ENCODE peak calls at places on chromosomes 5 and 9, in four cellular contexts. E is mucosa of descending colon, O is uterus, V is tibial artery. Q is an unnamed sample. For H3K9me3, the result is how much of the 10 kb centered on the place peaks cover.

GRCh38 chr9:134462304-134462703 is 136.0 kb downstream of the RXRA start:
- DNase-seq in E (peak), O (no peak), V (no peak), Q (no peak)

GRCh38 chr9:131181091-131181681 is 55.8 kb downstream of the NUP214 start:
- DNase-seq in E (no peak), O (no peak), V (no peak), Q (no peak)

GRCh38 chr9:90365646-90366045 is 277.0 kb downstream of the DIRAS2 start:
- DNase-seq in E (no peak), O (no peak), V (no peak), Q (no peak)

GRCh38 chr5:96821260-96821916 is 13.6 kb upstream of the ERAP1 start:
- DNase-seq in E (no peak), O (no peak), V (no peak), Q (no peak)

GRCh38 chr9:34891386-34891785 is 66.7 kb upstream of the PHF24 start:
- DNase-seq in E (no peak), O (no peak), V (no peak), Q (no peak)

GRCh38 chr5:54093081-54093492 is 217.3 kb downstream of the ARL15 start:
- DNase-seq in E (no peak), O (no peak), V (no peak), Q (no peak)

GRCh38 chr5:149242339-149242738 is 29.3 kb upstream of the AFAP1L1 start:
- DNase-seq in E (no peak), O (no peak), V (no peak), Q (no peak)

GRCh38 chr9:4382722-4383317 is 83.0 kb upstream of the GLIS3 start:
- DNase-seq in E (no peak), O (no peak), V (no peak), Q (no peak)

GRCh38 chr9:127980056-127980705 is 608 bp downstream of the EEIG1 start:
- DNase-seq in E (peak), O (peak), V (peak), Q (no peak)

GRCh38 chr9:111561165-111561719 is 36.3 kb downstream of the ZNF483 start:
- DNase-seq in E (no peak), O (no peak), V (no peak), Q (no peak)

DNA sequence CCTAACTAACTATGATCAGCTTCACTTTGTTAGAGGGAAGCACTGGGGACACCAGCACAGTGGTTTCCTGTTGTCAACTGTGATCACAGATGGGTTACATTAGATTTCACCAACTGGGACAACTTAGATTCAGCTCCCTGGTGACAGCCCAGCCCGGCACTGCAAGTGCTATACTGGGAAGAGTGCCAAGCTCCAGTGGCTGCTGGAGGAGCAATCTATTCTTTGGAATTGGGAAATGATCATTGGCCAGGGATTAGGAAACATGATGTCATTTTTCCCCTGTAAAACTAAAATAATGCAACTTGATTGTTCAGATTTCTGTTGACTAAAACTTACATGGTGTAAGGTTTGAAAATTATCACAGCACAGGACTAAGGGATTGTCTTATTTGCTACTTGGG is 33.2 kb downstream of the PTGR1 start:
- DNase-seq in E (no peak), O (no peak), V (no peak), Q (no peak)
- H3K9me3 ChIP-seq in E (under half), O (under half), V (under half), Q (under half)

DNA sequence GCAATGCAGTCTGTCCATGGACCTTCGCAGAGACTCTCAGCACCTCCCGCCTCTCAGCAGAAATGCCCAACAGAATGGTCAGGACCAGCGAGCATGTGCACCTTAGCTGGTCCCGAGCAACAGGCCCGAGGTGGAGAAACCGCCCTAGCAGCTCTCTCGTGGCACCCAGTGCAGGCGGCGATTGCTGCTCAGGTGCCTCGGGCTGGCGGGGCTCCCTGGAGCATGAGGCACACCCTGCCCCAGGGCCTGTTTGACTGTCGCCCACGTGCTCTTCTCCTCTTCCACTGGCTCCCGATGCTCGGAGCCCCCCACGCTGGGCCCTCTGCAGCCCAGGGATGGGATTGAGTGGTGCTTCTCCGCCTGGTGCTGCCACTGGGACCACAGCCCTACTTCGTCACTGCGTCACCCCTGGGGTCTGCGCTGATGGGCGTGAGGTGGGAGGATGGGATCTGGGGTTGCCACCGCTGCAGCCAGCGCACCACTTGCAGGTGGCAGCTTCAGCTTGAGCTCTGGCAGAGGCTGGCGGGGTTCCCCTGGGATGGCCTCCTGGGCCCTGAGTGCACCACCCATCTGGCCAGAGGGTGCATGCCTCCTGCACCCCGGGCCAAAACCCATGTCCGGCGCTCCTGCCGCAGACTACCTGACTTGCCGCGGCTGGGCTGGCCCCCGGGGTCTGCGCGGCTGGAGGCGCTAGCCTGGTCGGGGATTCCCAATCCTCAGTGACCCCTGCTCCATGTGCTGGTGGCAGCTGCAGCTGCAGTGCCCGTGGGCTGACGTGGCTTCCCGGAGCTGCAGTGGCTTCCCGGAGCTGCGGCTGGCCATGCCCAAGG is 244.2 kb downstream of the FOXD4L6 start:
- DNase-seq in E (peak), O (no peak), V (no peak), Q (peak)
- H3K9me3 ChIP-seq in E (half or more), O (half or more), V (half or more), Q (under half)

DNA sequence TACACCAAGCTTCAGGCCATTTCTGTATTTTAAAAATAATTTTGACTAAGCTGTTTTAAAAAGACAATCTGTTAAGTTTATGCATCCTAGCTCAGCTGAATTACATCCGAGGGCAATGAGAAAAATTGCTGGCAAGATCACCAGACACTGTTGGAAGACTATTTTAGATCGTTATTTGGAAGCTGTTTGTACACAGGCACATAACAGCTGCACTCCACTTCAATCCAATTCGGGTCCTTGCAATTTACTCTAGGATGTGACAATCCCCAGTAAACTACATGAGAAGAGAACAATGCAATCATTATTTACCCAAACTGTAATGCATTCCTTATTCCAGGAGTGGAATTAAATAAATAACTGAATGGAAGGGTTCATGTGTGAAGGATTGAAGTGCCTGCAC is 79.3 kb upstream of the RASA1 start:
- DNase-seq in E (no peak), O (no peak), V (no peak), Q (no peak)
- H3K9me3 ChIP-seq in E (under half), O (under half), V (under half), Q (under half)

DNA sequence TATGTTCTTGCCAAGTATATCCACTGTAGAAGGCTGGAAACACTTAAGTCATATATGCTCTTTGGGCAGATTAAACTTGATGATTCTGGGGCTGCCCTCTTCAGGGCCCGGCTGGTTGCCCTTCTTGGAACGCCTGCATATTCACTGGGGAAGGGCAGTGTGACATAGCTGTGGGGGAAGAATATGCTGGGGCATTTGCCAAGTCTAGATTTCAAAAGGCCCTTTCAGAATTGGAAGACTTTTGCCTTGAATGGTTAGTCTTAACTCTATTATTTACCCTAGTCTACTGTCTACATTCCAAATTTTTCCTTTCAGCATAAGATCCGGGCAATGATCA is 161.2 kb upstream of the PITX1 start:
- DNase-seq in E (no peak), O (no peak), V (no peak), Q (no peak)
- H3K9me3 ChIP-seq in E (under half), O (under half), V (under half), Q (under half)

GRCh38 chr9:96769989-96770388 is 7.9 kb downstream of the ZNF510 start:
- DNase-seq in E (no peak), O (no peak), V (no peak), Q (no peak)

GRCh38 chr9:96771124-96771523 is 6.8 kb downstream of the ZNF510 start:
- DNase-seq in E (no peak), O (no peak), V (no peak), Q (no peak)

GRCh38 chr9:96762562-96762961 is 15.3 kb downstream of the ZNF510 start:
- DNase-seq in E (no peak), O (no peak), V (no peak), Q (no peak)

GRCh38 chr9:96766199-96766598 is 11.7 kb downstream of the ZNF510 start:
- DNase-seq in E (no peak), O (no peak), V (no peak), Q (no peak)
- H3K9me3 ChIP-seq in E (half or more), O (half or more), V (half or more), Q (under half)

Q was measured in right atrium auricular region.